ENCODE peak calls at places on chromosomes 4 and X, in eight cellular contexts. L, R, T, U, M, Z, F and K are unnamed samples.
A peak's percentile ranks its signal among the peaks of the same experiment; 100 is the strongest.

GRCh38 chrX:47991263-47992092 is 12.3 kb downstream of the ZNF182 start:
- DNase-seq in T (no peak), L (peak; percentile 30), F (no peak), Z (no peak), R (no peak), U (no peak), M (no peak), K (no peak)

GRCh38 chrX:72050011-72050410 is 81.7 kb downstream of the RTL5 start:
- DNase-seq in M (no peak), Z (no peak), T (no peak), F (no peak), R (no peak), U (peak; percentile 4), L (no peak), K (no peak)

GRCh38 chr4:189874591-189874990 is 66.1 kb upstream of the FRG1 start:
- DNase-seq in Z (no peak), T (no peak), R (no peak), M (no peak), F (no peak), L (no peak), U (no peak), K (no peak)

GRCh38 chrX:42946544-42947223 is 168.7 kb upstream of the PPP1R2C start:
- DNase-seq in L (no peak), M (no peak), R (no peak), U (no peak), Z (no peak), F (no peak), T (no peak), K (no peak)

GRCh38 chr4:115780835-115781234 is 667.4 kb upstream of the NDST4 start:
- DNase-seq in L (no peak), T (no peak), Z (no peak), F (no peak), M (no peak), R (no peak), U (no peak), K (no peak)

GRCh38 chr4:3207531-3208037 is 41.4 kb upstream of the MSANTD1 start:
- DNase-seq in Z (no peak), T (no peak), F (no peak), R (no peak), M (no peak), U (no peak), L (no peak), K (no peak)

GRCh38 chr4:17142232-17142711 is 243.8 kb upstream of the LDB2 start:
- DNase-seq in F (no peak), U (no peak), Z (no peak), R (no peak), T (no peak), M (no peak), L (no peak), K (no peak)

GRCh38 chr4:48329976-48330375 is 11.4 kb upstream of the SLAIN2 start:
- DNase-seq in L (peak; percentile 90), U (no peak), Z (no peak), F (no peak), M (no peak), T (no peak), R (no peak), K (no peak)

GRCh38 chr4:169620846-169621228 is 459 bp downstream of the CLCN3 start:
- DNase-seq in R (no peak), F (peak; percentile 14), L (no peak), U (peak; percentile 68), Z (no peak), M (peak; percentile 34), T (no peak), K (peak; percentile 21)

GRCh38 chr4:112888617-112889016 is 160.8 kb upstream of the ANK2 start:
- DNase-seq in M (peak; percentile 24), T (no peak), L (peak; percentile 89), Z (no peak), R (no peak), F (no peak), U (no peak), K (peak; percentile 11)

GRCh38 chrX:105463483-105463882 is 243.0 kb upstream of the TEX13A start:
- DNase-seq in T (no peak), M (no peak), L (no peak), F (no peak), Z (no peak), R (no peak), U (no peak), K (no peak)

GRCh38 chrX:10648608-10649007 is 28.2 kb upstream of the MID1 start:
- DNase-seq in U (no peak), F (no peak), M (no peak), R (no peak), Z (no peak), T (no peak), L (peak; percentile 62), K (no peak)

GRCh38 chr4:38615847-38616246 is 48.2 kb upstream of the KLF3 start:
- DNase-seq in F (no peak), T (no peak), M (no peak), Z (no peak), U (no peak), R (no peak), L (no peak), K (no peak)

GRCh38 chr4:137359691-137360315 is 172.5 kb downstream of the PCDH18 start:
- DNase-seq in M (no peak), F (no peak), Z (no peak), U (no peak), L (peak; percentile 52), R (no peak), T (no peak), K (no peak)

GRCh38 chr4:174119051-174119450 is 164.4 kb downstream of the FBXO8 start:
- DNase-seq in L (peak; percentile 16), F (no peak), R (no peak), Z (no peak), M (no peak), T (no peak), U (no peak), K (no peak)

GRCh38 chr4:81503586-81503985 is 31.9 kb upstream of the RASGEF1B start:
- DNase-seq in M (no peak), F (no peak), Z (no peak), L (no peak), U (no peak), T (no peak), R (no peak), K (no peak)

GRCh38 chr4:138645289-138645688 is 370.3 kb upstream of the NOCT start:
- DNase-seq in R (no peak), M (no peak), Z (no peak), T (no peak), U (no peak), L (peak; percentile 36), F (no peak), K (no peak)

GRCh38 chr4:128811571-128812359 is 2.3 kb downstream of the JADE1 start:
- DNase-seq in L (peak; percentile 92), R (peak; percentile 79), M (peak; percentile 84), U (peak; percentile 97), Z (peak; percentile 79), F (peak; percentile 63), T (peak; percentile 95), K (peak; percentile 86)

GRCh38 chrX:131677655-131678628 is 134.1 kb downstream of the OR13H1 start:
- DNase-seq in Z (peak; percentile 24), T (no peak), F (peak; percentile 1), M (no peak), U (peak; percentile 88), R (peak; percentile 25), L (peak; percentile 22), K (peak; percentile 11)

GRCh38 chr4:8586246-8586645 is 6.1 kb downstream of the GPR78 start:
- DNase-seq in R (no peak), U (no peak), L (peak; percentile 59), M (no peak), T (peak; percentile 58), F (no peak), Z (no peak), K (no peak)